ENCODE peak calls at places on chromosomes 4 and X, in four cellular contexts. L is activated T-helper 1 cell treated with Interleukin-2 at 50 U/mL for 16 hours; A is M059J; M is effector CD4-positive, alpha-beta T cell. E is an unnamed sample.

GRCh38 chr4:91319869-91320268 is 983.9 kb upstream of the GRID2 start:
- DNase-seq in L (no peak), A (no peak), M (no peak), E (peak; percentile 62)

GRCh38 chr4:147361726-147362125 is 119.2 kb upstream of the EDNRA start:
- DNase-seq in L (no peak), A (peak; percentile 92), M (no peak), E (peak; percentile 82)

GRCh38 chr4:151540728-151541437 is 131.9 kb downstream of the FHIP1A start:
- DNase-seq in L (no peak), A (peak; percentile 97), M (no peak), E (peak; percentile 100)

GRCh38 chr4:3433138-3433869 is 8.5 kb upstream of the HGFAC start:
- DNase-seq in L (no peak), A (no peak), M (no peak), E (no peak)

GRCh38 chr4:4461850-4462249 is 74.9 kb downstream of the NSG1 start:
- DNase-seq in L (peak; percentile 38), A (no peak), M (peak; percentile 25), E (no peak)

GRCh38 chr4:182338059-182338458 is 94.9 kb downstream of the TENM3 start:
- DNase-seq in L (no peak), A (peak; percentile 18), M (no peak), E (peak; percentile 3)

GRCh38 chr4:87620491-87620890 is 12.2 kb downstream of the DSPP start:
- DNase-seq in L (no peak), A (no peak), M (no peak), E (no peak)

GRCh38 chr4:957231-957580 is 16.2 kb downstream of the DGKQ start:
- DNase-seq in L (no peak), A (no peak), M (no peak), E (no peak)

GRCh38 chr4:13920901-13921300 is 293.4 kb upstream of the BOD1L1 start:
- DNase-seq in L (no peak), A (peak; percentile 100), M (no peak), E (peak; percentile 98)

GRCh38 chrX:18895157-18895952 is 88.6 kb downstream of the PHKA2 start:
- DNase-seq in L (no peak), A (no peak), M (no peak), E (peak; percentile 88)

GRCh38 chr4:15920723-15921591 is 17.6 kb downstream of the FGFBP1 start:
- DNase-seq in L (no peak), A (peak; percentile 98), M (no peak), E (peak; percentile 99)

GRCh38 chr4:24197891-24198290 is 308.0 kb upstream of the PPARGC1A start:
- DNase-seq in L (no peak), A (no peak), M (no peak), E (no peak)

GRCh38 chr4:145937990-145938611 is 522 bp downstream of the ZNF827 start:
- DNase-seq in L (no peak), A (peak; percentile 31), M (peak; percentile 30), E (peak; percentile 47)

GRCh38 chr4:125762537-125762936 is 447.8 kb downstream of the FAT4 start:
- DNase-seq in L (no peak), A (no peak), M (no peak), E (no peak)

GRCh38 chr4:141455651-141456050 is 180.7 kb upstream of the IL15 start:
- DNase-seq in L (no peak), A (peak; percentile 39), M (no peak), E (peak; percentile 78)

GRCh38 chr4:152709675-152710438 is 30.1 kb upstream of the TMEM154 start:
- DNase-seq in L (no peak), A (peak; percentile 7), M (no peak), E (peak; percentile 98)

GRCh38 chr4:150209140-150209829 is 131.0 kb downstream of the DCLK2 start:
- DNase-seq in L (no peak), A (peak; percentile 66), M (no peak), E (peak; percentile 76)

GRCh38 chr4:162959056-162959455 is 207.6 kb downstream of the NAF1 start:
- DNase-seq in L (no peak), A (peak; percentile 15), M (no peak), E (peak; percentile 6)

GRCh38 chr4:93016350-93016749 is 712.6 kb downstream of the GRID2 start:
- DNase-seq in L (no peak), A (no peak), M (no peak), E (no peak)

GRCh38 chrX:132452911-132453550 is 35.8 kb downstream of the MBNL3 start:
- DNase-seq in L (no peak), A (no peak), M (no peak), E (no peak)

GRCh38 chr4:141473952-141474351 is 162.4 kb upstream of the IL15 start:
- DNase-seq in L (no peak), A (peak; percentile 25), M (no peak), E (no peak)

GRCh38 chrX:22300130-22300529 is 27.4 kb downstream of the CBLL2 start:
- DNase-seq in L (no peak), A (peak; percentile 81), M (no peak), E (peak; percentile 65)

GRCh38 chr4:133154725-133155124 is 5.6 kb downstream of the PCDH10 start:
- DNase-seq in L (no peak), A (peak; percentile 40), M (no peak), E (peak; percentile 49)

GRCh38 chr4:139319571-139319970 is 17.3 kb upstream of the NDUFC1 start:
- DNase-seq in L (no peak), A (no peak), M (no peak), E (no peak)

GRCh38 chr4:793109-793861 is 32.6 kb downstream of the CPLX1 start:
- DNase-seq in L (no peak), A (no peak), M (no peak), E (no peak)

GRCh38 chr4:142883433-142883832 is 37.3 kb upstream of the INPP4B start:
- DNase-seq in L (no peak), A (peak; percentile 5), M (no peak), E (peak; percentile 12)

GRCh38 chr4:178453057-178453456 is 1010.8 kb upstream of the AGA start:
- DNase-seq in L (no peak), A (no peak), M (no peak), E (no peak)

GRCh38 chrX:12978205-12979010 is 3.5 kb downstream of the TMSB4X start:
- DNase-seq in L (peak; percentile 64), A (peak; percentile 86), M (peak; percentile 67), E (peak; percentile 69)

GRCh38 chr4:174496631-174497442 is 25.5 kb downstream of the HPGD start:
- DNase-seq in L (no peak), A (no peak), M (no peak), E (no peak)

GRCh38 chr4:101035522-101035921 is 311.8 kb downstream of the PPP3CA start:
- DNase-seq in L (no peak), A (no peak), M (no peak), E (no peak)

GRCh38 chrX:101385795-101386541 is at the start of gene BTK:
- DNase-seq in L (no peak), A (no peak), M (no peak), E (no peak)

GRCh38 chr4:25637581-25638220 is 17.9 kb upstream of the SLC34A2 start:
- DNase-seq in L (no peak), A (no peak), M (no peak), E (no peak)

GRCh38 chr4:2806392-2807355 is 13.8 kb downstream of the SH3BP2 start:
- DNase-seq in L (no peak), A (no peak), M (no peak), E (no peak)

GRCh38 chrX:12026481-12026880 is 111.8 kb upstream of the FRMPD4 start:
- DNase-seq in L (no peak), A (peak; percentile 52), M (no peak), E (no peak)

GRCh38 chr4:113952452-113953029 is 26.9 kb downstream of the ARSJ start:
- DNase-seq in L (no peak), A (peak; percentile 59), M (no peak), E (peak; percentile 58)

GRCh38 chr4:2835978-2836377 is 7.7 kb upstream of the ADD1 start:
- DNase-seq in L (no peak), A (no peak), M (no peak), E (no peak)

GRCh38 chrX:124362761-124363160 is 16.4 kb downstream of the SH2D1A start:
- DNase-seq in L (no peak), A (no peak), M (no peak), E (no peak)